ENCODE peak calls at places on chromosomes 16 and 17, in ten cellular contexts. One of them, this sample, is unnamed.

GRCh38 chr17:61238455-61238933 is 161.1 kb upstream of the TBX2 start:
- DNase-seq in pancreas: no peak
- DNase-seq in mesothelial cell of epicardium: no peak
- DNase-seq in suprapubic skin: no peak
- DNase-seq in fibroblast of pulmonary artery: no peak
- DNase-seq in mucosa of descending colon: no peak
- DNase-seq in CD8-positive, alpha-beta T cell: no peak
- DNase-seq in breast epithelium: no peak
- DNase-seq in AG09319: no peak
- DNase-seq in lower leg skin: no peak
- DNase-seq in this sample: no peak

GRCh38 chr16:84520778-84521770 is 16.6 kb upstream of the MEAK7 start:
- DNase-seq in lower leg skin: no peak
- DNase-seq in mucosa of descending colon: no peak
- DNase-seq in mesothelial cell of epicardium: no peak
- DNase-seq in fibroblast of pulmonary artery: no peak
- DNase-seq in pancreas: no peak
- DNase-seq in AG09319: no peak
- DNase-seq in suprapubic skin: no peak
- DNase-seq in CD8-positive, alpha-beta T cell: no peak
- DNase-seq in breast epithelium: peak
- DNase-seq in this sample: no peak

GRCh38 chr17:79632432-79632735 is 21.5 kb upstream of the RBFOX3 start:
- DNase-seq in mesothelial cell of epicardium: peak
- DNase-seq in CD8-positive, alpha-beta T cell: no peak
- DNase-seq in lower leg skin: no peak
- DNase-seq in pancreas: peak
- DNase-seq in AG09319: no peak
- DNase-seq in suprapubic skin: peak
- DNase-seq in fibroblast of pulmonary artery: no peak
- DNase-seq in mucosa of descending colon: no peak
- DNase-seq in breast epithelium: no peak
- DNase-seq in this sample: no peak

GRCh38 chr17:153851-154250 is 16.5 kb downstream of the SCGB1C2 start:
- DNase-seq in suprapubic skin: peak
- DNase-seq in fibroblast of pulmonary artery: no peak
- DNase-seq in AG09319: no peak
- DNase-seq in mucosa of descending colon: no peak
- DNase-seq in pancreas: no peak
- DNase-seq in CD8-positive, alpha-beta T cell: no peak
- DNase-seq in breast epithelium: no peak
- DNase-seq in lower leg skin: no peak
- DNase-seq in mesothelial cell of epicardium: no peak
- DNase-seq in this sample: no peak

GRCh38 chr16:57525761-57526160 is 10.6 kb downstream of the CCDC102A start:
- DNase-seq in breast epithelium: no peak
- DNase-seq in pancreas: no peak
- DNase-seq in mesothelial cell of epicardium: no peak
- DNase-seq in fibroblast of pulmonary artery: no peak
- DNase-seq in suprapubic skin: no peak
- DNase-seq in CD8-positive, alpha-beta T cell: no peak
- DNase-seq in mucosa of descending colon: peak
- DNase-seq in lower leg skin: no peak
- DNase-seq in AG09319: no peak
- DNase-seq in this sample: no peak

GRCh38 chr17:39547713-39548478 is 59.8 kb downstream of the NEUROD2 start:
- DNase-seq in fibroblast of pulmonary artery: peak
- DNase-seq in lower leg skin: peak
- DNase-seq in mucosa of descending colon: no peak
- DNase-seq in suprapubic skin: no peak
- DNase-seq in pancreas: peak
- DNase-seq in AG09319: no peak
- DNase-seq in breast epithelium: peak
- DNase-seq in mesothelial cell of epicardium: no peak
- DNase-seq in CD8-positive, alpha-beta T cell: peak
- DNase-seq in this sample: peak

GRCh38 chr17:63696381-63696961 is 3.5 kb downstream of the LIMD2 start:
- DNase-seq in CD8-positive, alpha-beta T cell: peak
- DNase-seq in mesothelial cell of epicardium: no peak
- DNase-seq in suprapubic skin: no peak
- DNase-seq in pancreas: no peak
- DNase-seq in breast epithelium: no peak
- DNase-seq in lower leg skin: no peak
- DNase-seq in AG09319: no peak
- DNase-seq in fibroblast of pulmonary artery: peak
- DNase-seq in mucosa of descending colon: no peak
- DNase-seq in this sample: peak

GRCh38 chr16:48930951-48931553 is 321.1 kb upstream of the N4BP1 start:
- DNase-seq in fibroblast of pulmonary artery: no peak
- DNase-seq in mucosa of descending colon: no peak
- DNase-seq in AG09319: no peak
- DNase-seq in CD8-positive, alpha-beta T cell: no peak
- DNase-seq in breast epithelium: no peak
- DNase-seq in lower leg skin: no peak
- DNase-seq in suprapubic skin: peak
- DNase-seq in mesothelial cell of epicardium: no peak
- DNase-seq in pancreas: no peak
- DNase-seq in this sample: no peak

GRCh38 chr16:84839956-84840355 is 20.2 kb downstream of the CRISPLD2 start:
- DNase-seq in mucosa of descending colon: no peak
- DNase-seq in mesothelial cell of epicardium: no peak
- DNase-seq in CD8-positive, alpha-beta T cell: no peak
- DNase-seq in lower leg skin: no peak
- DNase-seq in suprapubic skin: no peak
- DNase-seq in fibroblast of pulmonary artery: no peak
- DNase-seq in pancreas: no peak
- DNase-seq in AG09319: no peak
- DNase-seq in breast epithelium: no peak
- DNase-seq in this sample: no peak

GRCh38 chr17:5772720-5773119 is 188.4 kb upstream of the NLRP1 start:
- DNase-seq in CD8-positive, alpha-beta T cell: no peak
- DNase-seq in mucosa of descending colon: no peak
- DNase-seq in AG09319: no peak
- DNase-seq in suprapubic skin: no peak
- DNase-seq in lower leg skin: peak
- DNase-seq in breast epithelium: peak
- DNase-seq in mesothelial cell of epicardium: no peak
- DNase-seq in pancreas: no peak
- DNase-seq in fibroblast of pulmonary artery: peak
- DNase-seq in this sample: no peak

GRCh38 chr16:27102701-27103575 is 36.2 kb downstream of the C16orf82 start:
- DNase-seq in mesothelial cell of epicardium: no peak
- DNase-seq in lower leg skin: no peak
- DNase-seq in AG09319: no peak
- DNase-seq in CD8-positive, alpha-beta T cell: no peak
- DNase-seq in mucosa of descending colon: no peak
- DNase-seq in pancreas: no peak
- DNase-seq in breast epithelium: no peak
- DNase-seq in fibroblast of pulmonary artery: no peak
- DNase-seq in suprapubic skin: peak
- DNase-seq in this sample: no peak

DNA sequence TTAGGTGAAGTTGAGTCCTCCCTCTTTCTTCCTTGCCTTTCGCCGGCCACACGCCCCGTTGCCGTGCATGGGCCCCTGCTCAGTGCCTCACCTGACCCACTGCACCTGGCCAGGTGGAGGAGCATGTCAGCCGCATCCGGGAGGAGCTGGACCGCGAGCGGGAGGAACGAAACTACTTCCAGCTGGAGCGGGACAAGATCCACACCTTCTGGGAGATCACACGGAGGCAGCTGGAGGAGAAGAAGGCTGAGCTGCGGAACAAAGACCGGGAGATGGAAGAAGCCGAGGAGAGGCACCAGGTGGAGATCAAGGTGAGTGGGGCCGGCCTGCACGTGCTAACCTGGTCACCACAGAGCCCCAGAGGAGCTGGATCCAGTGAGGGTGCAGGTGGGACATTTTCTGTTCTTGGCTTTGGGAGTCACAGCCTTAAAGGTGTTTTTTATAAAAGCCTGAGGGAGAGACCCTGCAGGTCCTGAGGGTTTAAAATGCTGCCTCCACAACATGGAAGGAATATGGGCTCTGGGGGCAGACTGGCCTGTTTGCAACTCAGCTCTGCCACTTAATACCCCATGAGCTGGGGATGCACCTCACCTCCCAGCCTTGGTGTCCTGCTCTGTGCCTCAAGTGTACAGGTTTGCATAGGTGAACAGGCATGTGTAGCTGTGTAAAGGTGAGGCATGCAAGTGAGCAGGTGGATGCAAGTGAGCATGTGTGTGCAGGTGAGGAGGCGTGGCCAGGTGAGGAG is 12.1 kb upstream of the DBNDD1 start:
- DNase-seq in fibroblast of pulmonary artery: no peak
- DNase-seq in lower leg skin: no peak
- DNase-seq in mesothelial cell of epicardium: no peak
- DNase-seq in CD8-positive, alpha-beta T cell: no peak
- DNase-seq in breast epithelium: no peak
- DNase-seq in suprapubic skin: no peak
- DNase-seq in pancreas: no peak
- DNase-seq in AG09319: no peak
- DNase-seq in mucosa of descending colon: no peak
- DNase-seq in this sample: no peak
- TF ChIP-seq CTCF in fibroblast of pulmonary artery: no peak
- TF ChIP-seq CTCF in lower leg skin: no peak
- TF ChIP-seq CTCF in mesothelial cell of epicardium: no peak
- TF ChIP-seq CTCF in CD8-positive, alpha-beta T cell: no peak
- TF ChIP-seq CTCF in breast epithelium: no peak
- TF ChIP-seq CTCF in suprapubic skin: no peak
- TF ChIP-seq CTCF in pancreas: no peak
- TF ChIP-seq CTCF in AG09319: no peak
- TF ChIP-seq CTCF in mucosa of descending colon: no peak
- TF ChIP-seq CTCF in this sample: no peak

GRCh38 chr16:50368410-50369132 is at the start of gene BRD7:
- DNase-seq in pancreas: peak
- DNase-seq in mucosa of descending colon: peak
- DNase-seq in mesothelial cell of epicardium: peak
- DNase-seq in AG09319: no peak
- DNase-seq in CD8-positive, alpha-beta T cell: peak
- DNase-seq in fibroblast of pulmonary artery: peak
- DNase-seq in suprapubic skin: no peak
- DNase-seq in lower leg skin: no peak
- DNase-seq in breast epithelium: peak
- DNase-seq in this sample: peak

GRCh38 chr16:50367777-50368409 is 895 bp downstream of the BRD7 start:
- DNase-seq in mucosa of descending colon: no peak
- DNase-seq in breast epithelium: no peak
- DNase-seq in fibroblast of pulmonary artery: no peak
- DNase-seq in mesothelial cell of epicardium: no peak
- DNase-seq in AG09319: no peak
- DNase-seq in lower leg skin: no peak
- DNase-seq in pancreas: no peak
- DNase-seq in suprapubic skin: no peak
- DNase-seq in CD8-positive, alpha-beta T cell: no peak
- DNase-seq in this sample: no peak

GRCh38 chr16:50371036-50371716 is 2.4 kb upstream of the BRD7 start:
- DNase-seq in mucosa of descending colon: no peak
- DNase-seq in suprapubic skin: no peak
- DNase-seq in mesothelial cell of epicardium: no peak
- DNase-seq in breast epithelium: no peak
- DNase-seq in CD8-positive, alpha-beta T cell: no peak
- DNase-seq in fibroblast of pulmonary artery: no peak
- DNase-seq in pancreas: no peak
- DNase-seq in lower leg skin: no peak
- DNase-seq in AG09319: no peak
- DNase-seq in this sample: no peak

GRCh38 chr16:50371936-50372595 is 3.3 kb upstream of the BRD7 start:
- DNase-seq in CD8-positive, alpha-beta T cell: no peak
- DNase-seq in lower leg skin: no peak
- DNase-seq in suprapubic skin: no peak
- DNase-seq in mucosa of descending colon: no peak
- DNase-seq in pancreas: no peak
- DNase-seq in fibroblast of pulmonary artery: peak
- DNase-seq in breast epithelium: no peak
- DNase-seq in AG09319: no peak
- DNase-seq in mesothelial cell of epicardium: no peak
- DNase-seq in this sample: no peak

DNA sequence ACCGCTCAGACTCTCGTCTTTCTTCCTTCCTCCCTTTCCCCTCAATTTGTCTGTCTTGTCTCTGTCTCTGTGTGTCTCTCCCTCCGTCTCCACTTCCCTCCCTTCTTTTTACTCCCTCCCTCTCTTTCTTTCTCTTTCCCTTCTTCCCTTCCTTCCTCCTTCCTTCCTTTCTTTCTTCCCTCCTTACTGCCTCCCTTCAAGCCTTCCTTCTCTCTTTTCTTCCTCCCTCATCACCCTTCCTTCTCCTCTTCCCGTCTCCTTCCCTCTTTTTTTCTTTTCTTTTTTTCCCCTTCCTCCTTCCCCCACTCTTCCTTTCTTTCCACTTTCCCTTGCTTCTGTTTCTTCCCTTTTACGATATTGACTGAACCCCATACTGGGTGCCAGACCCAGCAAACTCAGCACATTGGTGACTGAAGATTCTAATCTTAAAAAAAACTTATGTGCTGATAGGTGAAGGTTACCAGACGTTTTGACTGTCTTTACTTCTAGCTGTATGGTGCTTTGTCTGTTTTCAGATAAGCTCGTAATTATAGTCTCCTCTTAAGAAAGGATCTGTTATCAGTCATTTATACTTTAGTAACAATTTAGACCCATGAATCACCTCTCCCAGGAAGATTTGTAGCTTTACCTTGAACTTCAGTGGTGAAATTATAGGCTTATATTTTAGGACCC is 481 bp upstream of the BRD7 start:
- DNase-seq in lower leg skin: no peak
- DNase-seq in AG09319: no peak
- DNase-seq in mesothelial cell of epicardium: no peak
- DNase-seq in breast epithelium: no peak
- DNase-seq in pancreas: no peak
- DNase-seq in CD8-positive, alpha-beta T cell: no peak
- DNase-seq in mucosa of descending colon: no peak
- DNase-seq in fibroblast of pulmonary artery: no peak
- DNase-seq in suprapubic skin: no peak
- DNase-seq in this sample: no peak
- TF ChIP-seq CTCF in lower leg skin: no peak
- TF ChIP-seq CTCF in AG09319: no peak
- TF ChIP-seq CTCF in mesothelial cell of epicardium: no peak
- TF ChIP-seq CTCF in breast epithelium: no peak
- TF ChIP-seq CTCF in pancreas: peak
- TF ChIP-seq CTCF in CD8-positive, alpha-beta T cell: peak
- TF ChIP-seq CTCF in mucosa of descending colon: no peak
- TF ChIP-seq CTCF in fibroblast of pulmonary artery: no peak
- TF ChIP-seq CTCF in suprapubic skin: no peak
- TF ChIP-seq CTCF in this sample: no peak

GRCh38 chr16:1763521-1764511 is 7.5 kb downstream of the NME3 start:
- DNase-seq in CD8-positive, alpha-beta T cell: no peak
- DNase-seq in AG09319: no peak
- DNase-seq in pancreas: no peak
- DNase-seq in breast epithelium: no peak
- DNase-seq in suprapubic skin: no peak
- DNase-seq in mesothelial cell of epicardium: no peak
- DNase-seq in fibroblast of pulmonary artery: no peak
- DNase-seq in mucosa of descending colon: peak
- DNase-seq in lower leg skin: no peak
- DNase-seq in this sample: no peak
- TF ChIP-seq CTCF in CD8-positive, alpha-beta T cell: no peak
- TF ChIP-seq CTCF in AG09319: peak
- TF ChIP-seq CTCF in pancreas: no peak
- TF ChIP-seq CTCF in breast epithelium: no peak
- TF ChIP-seq CTCF in suprapubic skin: peak
- TF ChIP-seq CTCF in mesothelial cell of epicardium: peak
- TF ChIP-seq CTCF in fibroblast of pulmonary artery: peak
- TF ChIP-seq CTCF in mucosa of descending colon: no peak
- TF ChIP-seq CTCF in lower leg skin: no peak
- TF ChIP-seq CTCF in this sample: no peak

GRCh38 chr16:74954763-74955162 is 30.2 kb downstream of the WDR59 start:
- DNase-seq in fibroblast of pulmonary artery: no peak
- DNase-seq in breast epithelium: no peak
- DNase-seq in suprapubic skin: no peak
- DNase-seq in mucosa of descending colon: no peak
- DNase-seq in pancreas: no peak
- DNase-seq in mesothelial cell of epicardium: no peak
- DNase-seq in lower leg skin: no peak
- DNase-seq in CD8-positive, alpha-beta T cell: no peak
- DNase-seq in AG09319: no peak
- DNase-seq in this sample: no peak
- TF ChIP-seq CTCF in fibroblast of pulmonary artery: no peak
- TF ChIP-seq CTCF in breast epithelium: no peak
- TF ChIP-seq CTCF in suprapubic skin: no peak
- TF ChIP-seq CTCF in mucosa of descending colon: no peak
- TF ChIP-seq CTCF in pancreas: no peak
- TF ChIP-seq CTCF in mesothelial cell of epicardium: no peak
- TF ChIP-seq CTCF in lower leg skin: no peak
- TF ChIP-seq CTCF in CD8-positive, alpha-beta T cell: no peak
- TF ChIP-seq CTCF in AG09319: no peak
- TF ChIP-seq CTCF in this sample: no peak

This sample was measured in GM10248.